ENCODE peak calls at places on chromosomes 7 and 10, in ten cellular contexts. L, M, D, B, Z, F, S, Y, J and C are unnamed samples.

GRCh38 chr7:100211342-100211780 is 8.4 kb upstream of the PVRIG start:
- DNase-seq in L (no peak), M (no peak), D (no peak), B (no peak), Z (no peak), F (no peak), S (no peak), Y (peak; percentile 68), J (no peak), C (no peak)

GRCh38 chr10:6649107-6649720 is 69.1 kb upstream of the PRKCQ start:
- DNase-seq in L (no peak), M (no peak), D (no peak), B (no peak), Z (no peak), F (no peak), S (no peak), Y (no peak), J (no peak), C (no peak)

GRCh38 chr7:149854611-149855367 is 16.6 kb downstream of the ZNF862 start:
- DNase-seq in L (peak; percentile 11), M (no peak), D (peak; percentile 30), B (no peak), Z (peak; percentile 64), F (no peak), S (peak; percentile 68), Y (peak; percentile 26), J (peak; percentile 92), C (no peak)

GRCh38 chr7:80410081-80410480 is 101.8 kb downstream of the GNAT3 start:
- DNase-seq in L (no peak), M (no peak), D (no peak), B (no peak), Z (peak; percentile 14), F (no peak), S (no peak), Y (no peak), J (no peak), C (no peak)

GRCh38 chr7:158740657-158741293 is 36.2 kb upstream of the NCAPG2 start:
- DNase-seq in L (peak; percentile 58), M (no peak), D (no peak), B (no peak), Z (peak; percentile 53), F (no peak), S (no peak), Y (no peak), J (peak; percentile 59), C (no peak)

GRCh38 chr7:95527776-95528250 is 42.1 kb downstream of the ASB4 start:
- DNase-seq in L (no peak), M (no peak), D (no peak), B (no peak), Z (no peak), F (no peak), S (no peak), Y (no peak), J (no peak), C (no peak)

GRCh38 chr7:3000566-3000965 is 43.1 kb downstream of the CARD11 start:
- DNase-seq in L (no peak), M (no peak), D (no peak), B (no peak), Z (no peak), F (no peak), S (no peak), Y (no peak), J (no peak), C (no peak)

GRCh38 chr10:70374775-70375614 is 7.4 kb downstream of the LRRC20 start:
- DNase-seq in L (peak; percentile 64), M (no peak), D (no peak), B (no peak), Z (peak; percentile 14), F (no peak), S (no peak), Y (no peak), J (no peak), C (no peak)

GRCh38 chr7:881441-882234 is 5.3 kb downstream of the GET4 start:
- DNase-seq in L (no peak), M (no peak), D (no peak), B (no peak), Z (no peak), F (no peak), S (no peak), Y (no peak), J (no peak), C (no peak)

GRCh38 chr10:46296629-46297275 is 10.0 kb downstream of the ANTXRL start:
- DNase-seq in L (no peak), M (no peak), D (no peak), B (no peak), Z (no peak), F (no peak), S (no peak), Y (no peak), J (no peak), C (no peak)

GRCh38 chr7:128053023-128053422 is 21.8 kb upstream of the LRRC4 start:
- DNase-seq in L (no peak), M (no peak), D (no peak), B (no peak), Z (no peak), F (no peak), S (no peak), Y (peak; percentile 40), J (peak; percentile 71), C (no peak)

GRCh38 chr10:8051851-8052257 is 2.6 kb upstream of the GATA3 start:
- DNase-seq in L (no peak), M (no peak), D (no peak), B (no peak), Z (no peak), F (no peak), S (peak; percentile 73), Y (no peak), J (no peak), C (no peak)

GRCh38 chr7:142303650-142304049 is 45.8 kb upstream of the PRSS58 start:
- DNase-seq in L (no peak), M (no peak), D (no peak), B (no peak), Z (no peak), F (peak; percentile 62), S (no peak), Y (peak; percentile 87), J (no peak), C (no peak)